ENCODE peak calls at places on chromosomes 11 and 22, in five cellular contexts. E is GM23338, X is HCT116, G is PC-3, V is mammary epithelial cell. I is an unnamed sample.

GRCh38 chr11:69080361-69080973 is 31.7 kb downstream of the TPCN2 start:
- DNase-seq in V (peak), X (no peak), E (no peak), G (peak), I (peak)

GRCh38 chr22:48758021-48758561 is 1069.6 kb downstream of the BRD1 start:
- DNase-seq in G (no peak), X (no peak), E (no peak), V (no peak), I (no peak)

GRCh38 chr11:126355926-126356897 is 726 bp downstream of the ST3GAL4 start:
- DNase-seq in V (peak), G (peak), X (no peak), E (peak), I (no peak)

GRCh38 chr22:29650370-29650769 is 46.9 kb downstream of the NF2 start:
- DNase-seq in V (no peak), E (no peak), G (no peak), X (no peak), I (no peak)

GRCh38 chr11:83220279-83220678 is 26.8 kb downstream of the ANKRD42 start:
- DNase-seq in X (no peak), V (no peak), G (peak), E (no peak), I (peak)

GRCh38 chr11:58647141-58647699 is 24.8 kb downstream of the CNTF start:
- DNase-seq in X (no peak), G (no peak), E (no peak), V (no peak), I (no peak)

GRCh38 chr11:119175493-119176077 is 7.1 kb downstream of the NLRX1 start:
- DNase-seq in V (peak), G (peak), X (no peak), E (no peak), I (peak)

GRCh38 chr11:114257621-114258558 is 38.3 kb upstream of the NNMT start:
- DNase-seq in V (no peak), X (no peak), G (no peak), E (peak), I (no peak)

GRCh38 chr11:26072612-26073011 is 259.3 kb upstream of the ANO3 start:
- DNase-seq in E (no peak), X (no peak), G (no peak), V (no peak), I (no peak)

GRCh38 chr11:44145011-44145777 is 49.7 kb downstream of the EXT2 start:
- DNase-seq in V (no peak), G (peak), E (no peak), X (no peak), I (no peak)

GRCh38 chr22:33472462-33473344 is 414.5 kb upstream of the SYN3 start:
- DNase-seq in G (no peak), V (no peak), E (no peak), X (no peak), I (peak)

GRCh38 chr22:33400891-33401290 is 342.7 kb upstream of the SYN3 start:
- DNase-seq in X (no peak), V (no peak), E (no peak), G (no peak), I (no peak)

GRCh38 chr22:29291215-29291614 is 15.2 kb upstream of the GAS2L1 start:
- DNase-seq in V (no peak), G (no peak), E (peak), X (no peak), I (no peak)

GRCh38 chr11:46017341-46017740 is 94.9 kb downstream of the LARGE2 start:
- DNase-seq in G (no peak), E (no peak), X (no peak), V (no peak), I (no peak)

GRCh38 chr11:59557940-59558643 is 46.8 kb downstream of the OR4D9 start:
- DNase-seq in E (peak), V (no peak), G (no peak), X (no peak), I (no peak)

GRCh38 chr11:101336155-101336554 is 206.5 kb upstream of the PGR start:
- DNase-seq in E (no peak), X (no peak), G (no peak), V (no peak), I (no peak)

GRCh38 chr11:75031771-75032549 is 43.2 kb downstream of the NEU3 start:
- DNase-seq in X (peak), E (peak), G (peak), V (peak), I (peak)

GRCh38 chr11:100769165-100769564 is 82.1 kb downstream of the ARHGAP42 start:
- DNase-seq in E (peak), X (no peak), V (no peak), G (no peak), I (no peak)

GRCh38 chr11:71482216-71482615 is 29.2 kb downstream of the NADSYN1 start:
- DNase-seq in V (no peak), X (no peak), E (no peak), G (no peak), I (no peak)

GRCh38 chr11:134598368-134598767 is 186.3 kb upstream of the B3GAT1 start:
- DNase-seq in G (no peak), X (no peak), E (no peak), V (no peak), I (no peak)

GRCh38 chr11:46695345-46696211 is 4.8 kb downstream of the ARHGAP1 start:
- DNase-seq in X (no peak), E (no peak), V (no peak), G (no peak), I (no peak)

GRCh38 chr22:48209473-48210271 is 1447.2 kb downstream of the TBC1D22A start:
- DNase-seq in X (no peak), V (no peak), E (no peak), G (no peak), I (no peak)

GRCh38 chr11:10606536-10607208 is 38.2 kb upstream of the LYVE1 start:
- DNase-seq in V (peak), X (no peak), E (no peak), G (peak), I (peak)

GRCh38 chr11:17972987-17973386 is 39.9 kb downstream of the SERGEF start:
- DNase-seq in E (peak), V (peak), G (peak), X (peak), I (peak)

GRCh38 chr11:17730608-17731462 is 3.7 kb upstream of the KCNC1 start:
- DNase-seq in E (peak), V (peak), G (peak), X (peak), I (peak)

GRCh38 chr11:63099555-63099954 is 44.5 kb downstream of the SLC22A24 start:
- DNase-seq in G (no peak), X (no peak), V (no peak), E (no peak), I (no peak)

GRCh38 chr22:42920101-42920820 is 63.2 kb upstream of the ARFGAP3 start:
- DNase-seq in E (no peak), G (no peak), V (peak), X (no peak), I (peak)

GRCh38 chr22:25774575-25775026 is 32.6 kb downstream of the MYO18B start:
- DNase-seq in V (no peak), G (peak), E (peak), X (no peak), I (no peak)

GRCh38 chr11:65040520-65041205 is 347 bp upstream of the SAC3D1 start:
- DNase-seq in G (peak), E (peak), X (peak), V (peak), I (peak)
- H2AFZ ChIP-seq in G (peak), E (peak), X (no peak), V (peak), I (peak)

DNA sequence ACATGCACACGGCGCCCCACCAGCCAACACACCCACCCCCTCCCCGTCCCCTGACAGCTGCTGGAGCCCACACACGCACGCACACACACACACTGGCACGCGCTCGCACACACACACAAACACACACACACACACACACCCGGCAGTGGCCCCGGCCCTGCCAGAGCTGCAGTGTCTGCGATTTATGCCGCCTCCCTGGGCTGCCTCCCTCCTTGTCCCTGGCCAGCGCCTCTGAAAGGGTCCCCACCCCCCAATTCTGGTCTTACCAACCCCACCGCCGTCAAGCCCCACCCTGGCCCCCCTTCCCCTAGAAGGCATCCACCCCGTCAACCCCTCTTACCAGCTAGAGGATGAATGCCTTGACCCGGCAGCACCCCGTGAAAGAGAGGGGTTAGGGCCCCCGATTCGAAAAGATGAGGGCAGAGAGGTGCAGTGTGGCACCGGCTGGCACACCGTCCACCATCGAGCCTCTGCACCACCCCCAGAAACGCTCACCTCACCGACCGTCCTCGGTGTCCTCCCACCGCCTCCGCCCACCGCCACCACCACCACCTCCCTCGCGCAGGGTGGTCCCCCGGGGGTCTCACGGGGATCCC is 649 bp downstream of the ELFN2 start:
- DNase-seq in E (no peak), X (no peak), V (no peak), G (no peak), I (no peak)
- H3K4me2 ChIP-seq in E (peak), X (peak), V (peak), G (peak), I (peak)

GRCh38 chr22:39456262-39457046 is at the start of gene MGAT3:
- DNase-seq in G (no peak), E (no peak), V (no peak), X (no peak), I (no peak)
- TF ChIP-seq EZH2 in G (no peak), E (no peak), V (peak), X (no peak), I (peak)

DNA sequence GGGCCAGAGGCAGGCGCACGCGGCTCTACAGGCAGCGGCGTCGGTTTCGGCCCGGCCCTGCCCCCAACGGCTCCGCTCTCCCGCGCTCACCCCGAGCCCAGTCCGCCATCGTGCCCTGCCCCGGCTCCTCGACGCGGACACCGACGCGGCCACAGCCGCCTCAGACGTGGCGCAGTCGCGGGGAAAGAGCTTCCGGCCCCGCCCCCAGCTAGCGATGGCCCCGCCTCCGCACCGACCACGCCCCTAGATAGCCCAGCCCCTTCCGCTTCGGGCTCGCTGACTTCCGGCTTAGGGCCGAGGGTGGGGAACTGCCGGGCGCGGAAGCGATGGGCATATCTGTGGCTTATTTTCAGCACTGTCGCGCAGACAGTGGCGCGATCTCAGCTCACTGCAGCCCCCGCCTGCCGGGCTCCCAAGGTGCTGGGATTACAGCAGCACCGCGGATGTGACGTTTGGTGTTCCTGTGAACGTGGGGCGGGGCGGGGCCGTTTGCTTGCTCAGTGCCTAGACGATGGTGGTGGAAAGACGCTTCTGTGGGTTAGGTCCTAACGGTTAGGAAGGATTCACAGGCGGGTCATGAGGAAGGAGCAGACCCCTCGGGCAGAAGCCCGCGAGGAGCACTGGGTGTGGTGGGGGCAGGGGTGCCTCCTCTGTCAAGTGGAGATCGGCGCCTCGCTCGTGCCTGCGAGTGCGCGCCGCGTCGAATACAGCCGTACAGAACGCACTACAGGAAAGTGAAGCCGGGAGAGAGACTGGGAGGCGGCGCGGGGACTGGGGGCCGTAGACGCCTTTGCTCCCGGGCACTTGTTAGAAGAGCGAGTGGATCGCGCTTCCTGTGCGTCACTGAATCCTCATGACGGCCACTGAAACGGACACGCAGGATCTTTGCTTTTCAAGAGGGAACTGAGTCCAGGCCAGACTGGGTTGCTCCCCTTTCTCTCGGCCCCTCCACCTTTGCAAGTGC is at the start of the genes BET1L and RIC8A:
- DNase-seq in G (peak), X (peak), E (peak), V (peak), I (peak)
- H2AFZ ChIP-seq in G (peak), X (no peak), E (peak), V (peak), I (peak)

GRCh38 chr11:99019676-99020075 is 1.1 kb upstream of the CNTN5 start:
- DNase-seq in X (no peak), E (no peak), G (no peak), V (no peak), I (no peak)
- H3K4me2 ChIP-seq in X (no peak), E (peak), G (peak), V (no peak), I (peak)

GRCh38 chr22:50270302-50271010 is at the start of gene MAPK11:
- DNase-seq in X (no peak), G (peak), V (peak), E (peak), I (peak)
- TF ChIP-seq EZH2 in X (no peak), G (no peak), V (no peak), E (peak), I (no peak)

GRCh38 chr11:28703371-28703770 is 595.2 kb downstream of the METTL15 start:
- DNase-seq in G (no peak), E (no peak), V (no peak), X (no peak), I (no peak)

GRCh38 chr11:28699701-28700100 is 591.5 kb downstream of the METTL15 start:
- DNase-seq in X (no peak), G (no peak), V (no peak), E (no peak), I (no peak)

GRCh38 chr11:28702871-28703270 is 594.7 kb downstream of the METTL15 start:
- DNase-seq in E (no peak), G (peak), X (no peak), V (no peak), I (no peak)

GRCh38 chr11:28702450-28702790 is 594.2 kb downstream of the METTL15 start:
- DNase-seq in V (no peak), X (peak), E (no peak), G (no peak), I (no peak)

GRCh38 chr11:28701760-28702449 is 593.7 kb downstream of the METTL15 start:
- DNase-seq in E (no peak), X (peak), G (peak), V (peak), I (no peak)
- H2AFZ ChIP-seq in E (no peak), X (peak), G (peak), V (peak), I (no peak)

DNA sequence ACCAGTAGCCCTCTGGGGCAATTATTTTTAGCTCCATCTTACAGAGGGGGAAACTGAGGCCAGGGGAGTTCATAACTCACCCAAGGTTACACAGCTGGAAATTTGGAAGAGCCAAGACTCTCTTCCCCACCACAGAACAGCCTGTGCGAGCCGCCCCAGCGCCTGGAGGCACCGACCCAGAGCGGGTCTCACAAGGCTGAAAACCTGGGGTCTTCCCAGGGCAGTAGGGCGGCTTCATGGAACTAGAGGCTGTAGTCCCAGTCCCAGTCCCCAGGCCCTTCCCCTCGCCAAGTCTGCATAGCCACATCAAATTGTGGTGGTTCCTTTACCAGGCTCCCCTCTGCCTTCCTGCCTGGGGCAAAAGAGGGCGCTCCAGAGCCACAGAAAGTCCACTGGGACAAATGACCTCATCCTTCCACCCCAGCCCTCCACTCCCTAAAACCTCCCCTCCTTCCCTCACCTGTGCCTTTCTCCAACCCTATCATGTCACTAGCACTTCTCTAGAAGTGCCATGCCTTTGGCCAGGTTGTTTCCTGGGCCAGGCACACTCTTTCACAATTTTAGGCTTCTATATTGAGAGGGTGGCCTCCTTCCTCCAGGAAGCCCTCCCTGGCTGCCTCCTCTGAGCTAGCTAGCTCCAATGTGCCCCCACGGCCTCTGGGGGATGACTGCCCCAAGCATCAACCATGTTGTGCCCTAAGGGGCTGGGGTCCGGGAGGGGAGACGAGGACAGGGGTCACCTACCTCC is 15.2 kb upstream of the CDC42EP1 start:
- DNase-seq in X (no peak), E (peak), V (peak), G (peak), I (no peak)
- H3K4me2 ChIP-seq in X (peak), E (peak), V (peak), G (peak), I (peak)

DNA sequence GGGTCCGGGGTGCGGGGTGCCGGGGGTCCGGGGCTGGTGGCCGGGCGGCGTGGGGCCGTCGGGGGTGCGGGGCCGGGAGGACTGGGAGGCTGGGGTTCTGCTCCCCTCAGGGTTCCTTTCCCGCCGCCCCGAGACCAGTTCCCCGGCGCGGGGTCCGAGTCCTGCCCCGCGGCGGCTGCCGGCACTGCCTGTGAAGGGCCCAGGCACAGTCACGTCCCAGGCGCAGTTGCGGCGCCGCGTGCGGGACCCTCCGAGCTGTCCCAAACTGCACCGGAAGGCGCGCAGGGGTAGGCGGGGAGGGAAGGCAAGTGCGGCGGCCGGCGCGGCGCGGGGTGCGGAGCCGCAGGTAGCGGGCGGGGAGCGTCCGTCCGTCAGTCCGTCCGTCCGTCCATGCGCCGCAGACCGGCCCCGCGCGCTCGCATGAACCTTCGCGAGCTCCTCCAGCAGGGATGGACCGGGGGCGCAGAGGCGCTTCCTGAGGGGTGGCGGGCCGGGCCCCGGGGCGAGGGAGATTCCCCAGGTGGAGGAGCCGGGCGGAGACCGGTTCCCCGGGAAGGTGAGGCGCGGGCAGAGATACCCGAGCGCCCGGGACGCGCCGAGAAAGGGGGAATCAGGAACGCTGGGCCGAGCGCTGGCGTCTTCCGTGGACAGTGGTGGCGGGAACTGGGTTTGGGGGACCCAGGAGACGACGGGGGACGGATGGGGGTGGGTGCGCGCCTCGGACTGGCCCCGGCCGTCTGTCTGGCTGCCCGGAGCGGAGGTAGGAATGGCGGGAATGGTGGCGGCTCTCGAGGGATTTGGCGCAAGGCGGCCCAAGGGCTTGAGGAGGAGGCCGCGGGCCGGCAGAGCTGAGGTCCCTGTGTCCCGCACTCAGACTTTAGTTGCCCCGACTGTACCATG is 3.1 kb upstream of the ADORA2A start:
- DNase-seq in V (no peak), X (no peak), G (no peak), E (peak), I (no peak)
- TF ChIP-seq EZH2 in V (no peak), X (no peak), G (no peak), E (no peak), I (peak)

I was measured in astrocyte.